ENCODE peak calls at places on chromosomes 1 and 21, in eight cellular contexts. D is stimulated activated CD4-positive, alpha-beta T cell treated with anti-CD3 and anti-CD28 coated beads, Interleukin-4, amount 100 ng/mL, for 1 hour; L is C1 segment of cervical spinal cord; E is 8988T; B is left lung; W is T-cell; A is lower lobe of right lung; T is stimulated activated CD8-positive, alpha-beta memory T cell treated with anti-CD3 and anti-CD28 coated beads, Interleukin-15, amount 100 ng/mL, for 4 hours. S is an unnamed sample.

GRCh38 chr21:15058718-15059316 is 6.0 kb downstream of the NRIP1 start:
- DNase-seq in E (no peak), T (no peak), D (no peak), W (no peak), L (no peak), B (no peak), A (no peak), S (no peak)

GRCh38 chr1:19762175-19762779 is 37.4 kb downstream of the TMCO4 start:
- DNase-seq in B (no peak), L (no peak), E (peak; percentile 64), W (peak; percentile 13), T (no peak), D (peak; percentile 30), A (no peak), S (peak; percentile 70)

GRCh38 chr1:9883585-9884449 is 26.3 kb downstream of the CTNNBIP1 start:
- DNase-seq in W (no peak), E (no peak), B (no peak), T (no peak), D (no peak), A (no peak), L (peak; percentile 43), S (no peak)

GRCh38 chr1:70896224-70896623 is 151.4 kb downstream of the PTGER3 start:
- DNase-seq in W (no peak), L (no peak), E (no peak), A (no peak), D (no peak), B (no peak), T (no peak), S (no peak)

GRCh38 chr1:222392571-222392970 is 155.3 kb downstream of the HHIPL2 start:
- DNase-seq in D (no peak), A (no peak), W (no peak), B (no peak), L (no peak), T (no peak), E (no peak), S (no peak)

GRCh38 chr1:11550664-11551283 is 71.8 kb downstream of the DISP3 start:
- DNase-seq in A (no peak), E (no peak), T (no peak), W (peak; percentile 12), L (peak; percentile 47), D (peak; percentile 22), B (peak; percentile 61), S (peak; percentile 82)

GRCh38 chr21:43731891-43732711 is 13.2 kb downstream of the PDXK start:
- DNase-seq in L (peak; percentile 42), A (no peak), T (no peak), B (no peak), E (no peak), W (no peak), D (no peak), S (no peak)

GRCh38 chr21:39132248-39132647 is 51.0 kb downstream of the PSMG1 start:
- DNase-seq in B (no peak), A (no peak), W (no peak), D (no peak), E (no peak), L (no peak), T (no peak), S (no peak)

GRCh38 chr1:183778568-183779433 is 26.1 kb upstream of the RGL1 start:
- DNase-seq in B (no peak), E (no peak), W (no peak), A (no peak), L (no peak), T (no peak), D (no peak), S (no peak)

GRCh38 chr1:148318123-148318899 is 164.8 kb downstream of the PPIAL4G start:
- DNase-seq in L (peak; percentile 3), A (peak; percentile 73), E (no peak), B (peak; percentile 49), W (peak; percentile 24), T (no peak), D (peak; percentile 32), S (peak; percentile 20)

GRCh38 chr1:240337795-240338194 is 246.1 kb downstream of the FMN2 start:
- DNase-seq in D (no peak), L (no peak), A (no peak), W (no peak), E (no peak), B (no peak), T (no peak), S (no peak)

GRCh38 chr1:160053548-160054365 is 16.2 kb downstream of the KCNJ10 start:
- DNase-seq in E (no peak), W (no peak), L (no peak), B (no peak), T (no peak), D (no peak), A (no peak), S (no peak)

GRCh38 chr1:209787551-209787950 is 3.2 kb upstream of the C1orf74 start:
- DNase-seq in W (no peak), T (no peak), A (no peak), E (no peak), B (no peak), L (no peak), D (no peak), S (no peak)

GRCh38 chr21:21373969-21374368 is 375.8 kb downstream of the NCAM2 start:
- DNase-seq in T (no peak), D (no peak), W (no peak), E (no peak), B (no peak), A (no peak), L (no peak), S (no peak)

S was measured in endothelial cell.